ENCODE peak calls at places on chromosomes 4 and X, in five cellular contexts. One of them, this sample, is unnamed.
A peak's percentile ranks its signal among the peaks of the same experiment; 100 is the strongest.

GRCh38 chrX:113059714-113060113 is 219.1 kb upstream of the AMOT start:
- DNase-seq in ovary: no peak
- DNase-seq in naive thymus-derived CD4-positive, alpha-beta T cell: no peak
- DNase-seq in SK-N-SH: no peak
- DNase-seq in PC-3: no peak
- DNase-seq in this sample: no peak

GRCh38 chr4:140652601-140653000 is 83.8 kb upstream of the UCP1 start:
- DNase-seq in ovary: no peak
- DNase-seq in PC-3: no peak
- DNase-seq in naive thymus-derived CD4-positive, alpha-beta T cell: no peak
- DNase-seq in SK-N-SH: no peak
- DNase-seq in this sample: no peak

GRCh38 chrX:49880668-49881067 is 1.4 kb downstream of the USP27X start:
- DNase-seq in SK-N-SH: no peak
- DNase-seq in naive thymus-derived CD4-positive, alpha-beta T cell: no peak
- DNase-seq in ovary: peak; percentile 27
- DNase-seq in PC-3: no peak
- DNase-seq in this sample: no peak

GRCh38 chr4:73843369-73843768 is 6.9 kb downstream of the CXCL6 start:
- DNase-seq in ovary: no peak
- DNase-seq in naive thymus-derived CD4-positive, alpha-beta T cell: no peak
- DNase-seq in PC-3: peak; percentile 69
- DNase-seq in SK-N-SH: no peak
- DNase-seq in this sample: no peak

GRCh38 chr4:57094482-57095223 is 15.5 kb downstream of the IGFBP7 start:
- DNase-seq in PC-3: peak; percentile 25
- DNase-seq in ovary: no peak
- DNase-seq in naive thymus-derived CD4-positive, alpha-beta T cell: no peak
- DNase-seq in SK-N-SH: no peak
- DNase-seq in this sample: no peak

GRCh38 chrX:134172588-134173259 is 64.3 kb upstream of the CCDC160 start:
- DNase-seq in SK-N-SH: peak; percentile 69
- DNase-seq in PC-3: no peak
- DNase-seq in ovary: peak; percentile 23
- DNase-seq in naive thymus-derived CD4-positive, alpha-beta T cell: peak; percentile 51
- DNase-seq in this sample: no peak

GRCh38 chr4:143390764-143391163 is 54.1 kb downstream of the GAB1 start:
- DNase-seq in PC-3: no peak
- DNase-seq in ovary: no peak
- DNase-seq in SK-N-SH: peak; percentile 18
- DNase-seq in naive thymus-derived CD4-positive, alpha-beta T cell: no peak
- DNase-seq in this sample: no peak

GRCh38 chrX:134733595-134733994 is 75.3 kb upstream of the PLAC1 start:
- DNase-seq in ovary: no peak
- DNase-seq in SK-N-SH: no peak
- DNase-seq in naive thymus-derived CD4-positive, alpha-beta T cell: no peak
- DNase-seq in PC-3: no peak
- DNase-seq in this sample: no peak

GRCh38 chrX:8042304-8042703 is 115.1 kb upstream of the PNPLA4 start:
- DNase-seq in naive thymus-derived CD4-positive, alpha-beta T cell: no peak
- DNase-seq in ovary: no peak
- DNase-seq in PC-3: peak; percentile 31
- DNase-seq in SK-N-SH: peak; percentile 3
- DNase-seq in this sample: no peak

GRCh38 chr4:20698382-20698781 is 1.9 kb upstream of the PACRGL start:
- DNase-seq in ovary: no peak
- DNase-seq in SK-N-SH: no peak
- DNase-seq in PC-3: no peak
- DNase-seq in naive thymus-derived CD4-positive, alpha-beta T cell: no peak
- DNase-seq in this sample: no peak

GRCh38 chrX:137215467-137215866 is 181.7 kb upstream of the GPR101 start:
- DNase-seq in naive thymus-derived CD4-positive, alpha-beta T cell: no peak
- DNase-seq in PC-3: no peak
- DNase-seq in ovary: no peak
- DNase-seq in SK-N-SH: no peak
- DNase-seq in this sample: no peak

GRCh38 chr4:75831856-75832405 is 70.3 kb downstream of the PPEF2 start:
- DNase-seq in naive thymus-derived CD4-positive, alpha-beta T cell: no peak
- DNase-seq in ovary: no peak
- DNase-seq in PC-3: no peak
- DNase-seq in SK-N-SH: no peak
- DNase-seq in this sample: no peak

GRCh38 chrX:134158821-134159512 is 78.0 kb upstream of the CCDC160 start:
- DNase-seq in SK-N-SH: no peak
- DNase-seq in naive thymus-derived CD4-positive, alpha-beta T cell: peak; percentile 24
- DNase-seq in ovary: no peak
- DNase-seq in PC-3: no peak
- DNase-seq in this sample: no peak

GRCh38 chr4:106316773-106317409 is 541 bp downstream of the AIMP1 start:
- DNase-seq in ovary: no peak
- DNase-seq in SK-N-SH: peak; percentile 12
- DNase-seq in PC-3: no peak
- DNase-seq in naive thymus-derived CD4-positive, alpha-beta T cell: no peak
- DNase-seq in this sample: no peak

GRCh38 chr4:38318737-38319455 is 345.1 kb upstream of the KLF3 start:
- DNase-seq in ovary: peak; percentile 85
- DNase-seq in PC-3: peak; percentile 91
- DNase-seq in naive thymus-derived CD4-positive, alpha-beta T cell: peak; percentile 66
- DNase-seq in SK-N-SH: peak; percentile 48
- DNase-seq in this sample: peak; percentile 90

GRCh38 chr4:71559957-71560541 is 221.2 kb downstream of the SLC4A4 start:
- DNase-seq in naive thymus-derived CD4-positive, alpha-beta T cell: no peak
- DNase-seq in PC-3: peak; percentile 85
- DNase-seq in SK-N-SH: no peak
- DNase-seq in ovary: no peak
- DNase-seq in this sample: no peak

GRCh38 chrX:111095974-111096870 is at the start of gene PAK3:
- DNase-seq in ovary: peak; percentile 70
- DNase-seq in SK-N-SH: peak; percentile 79
- DNase-seq in PC-3: peak; percentile 65
- DNase-seq in naive thymus-derived CD4-positive, alpha-beta T cell: peak; percentile 24
- DNase-seq in this sample: no peak

GRCh38 chrX:2708016-2708415 is 16.9 kb downstream of the CD99 start:
- DNase-seq in PC-3: peak; percentile 13
- DNase-seq in naive thymus-derived CD4-positive, alpha-beta T cell: no peak
- DNase-seq in SK-N-SH: no peak
- DNase-seq in ovary: no peak
- DNase-seq in this sample: no peak

GRCh38 chr4:101155368-101155767 is 192.0 kb downstream of the PPP3CA start:
- DNase-seq in PC-3: peak; percentile 87
- DNase-seq in naive thymus-derived CD4-positive, alpha-beta T cell: no peak
- DNase-seq in ovary: no peak
- DNase-seq in SK-N-SH: no peak
- DNase-seq in this sample: no peak

GRCh38 chrX:15737957-15738685 is at the start of gene CA5B:
- DNase-seq in naive thymus-derived CD4-positive, alpha-beta T cell: peak; percentile 97
- DNase-seq in PC-3: peak; percentile 94
- DNase-seq in SK-N-SH: peak; percentile 94
- DNase-seq in ovary: peak; percentile 96
- DNase-seq in this sample: peak; percentile 97

GRCh38 chrX:50876551-50876950 is 34.0 kb upstream of the BMP15 start:
- DNase-seq in PC-3: no peak
- DNase-seq in naive thymus-derived CD4-positive, alpha-beta T cell: no peak
- DNase-seq in ovary: no peak
- DNase-seq in SK-N-SH: no peak
- DNase-seq in this sample: no peak

GRCh38 chr4:140098481-140099132 is 55.4 kb downstream of the MAML3 start:
- DNase-seq in ovary: no peak
- DNase-seq in PC-3: peak; percentile 79
- DNase-seq in naive thymus-derived CD4-positive, alpha-beta T cell: no peak
- DNase-seq in SK-N-SH: no peak
- DNase-seq in this sample: no peak

GRCh38 chr4:126834854-126835253 is 797.9 kb upstream of the INTU start:
- DNase-seq in SK-N-SH: no peak
- DNase-seq in ovary: no peak
- DNase-seq in PC-3: no peak
- DNase-seq in naive thymus-derived CD4-positive, alpha-beta T cell: no peak
- DNase-seq in this sample: no peak

GRCh38 chr4:101791189-101791572 is 651 bp downstream of the BANK1 start:
- DNase-seq in ovary: no peak
- DNase-seq in SK-N-SH: no peak
- DNase-seq in PC-3: peak; percentile 45
- DNase-seq in naive thymus-derived CD4-positive, alpha-beta T cell: no peak
- DNase-seq in this sample: peak; percentile 34

GRCh38 chr4:110508827-110509446 is 33.0 kb downstream of the ENPEP start:
- DNase-seq in naive thymus-derived CD4-positive, alpha-beta T cell: no peak
- DNase-seq in ovary: no peak
- DNase-seq in SK-N-SH: peak; percentile 24
- DNase-seq in PC-3: peak; percentile 48
- DNase-seq in this sample: no peak

GRCh38 chr4:168731006-168731636 is 234.3 kb downstream of the PALLD start:
- DNase-seq in naive thymus-derived CD4-positive, alpha-beta T cell: no peak
- DNase-seq in ovary: no peak
- DNase-seq in PC-3: no peak
- DNase-seq in SK-N-SH: no peak
- DNase-seq in this sample: no peak

GRCh38 chrX:20542072-20542471 is 275.4 kb upstream of the RPS6KA3 start:
- DNase-seq in SK-N-SH: no peak
- DNase-seq in ovary: no peak
- DNase-seq in naive thymus-derived CD4-positive, alpha-beta T cell: no peak
- DNase-seq in PC-3: no peak
- DNase-seq in this sample: no peak

GRCh38 chr4:55186123-55186522 is 60.7 kb upstream of the KDR start:
- DNase-seq in SK-N-SH: no peak
- DNase-seq in ovary: no peak
- DNase-seq in naive thymus-derived CD4-positive, alpha-beta T cell: no peak
- DNase-seq in PC-3: peak; percentile 33
- DNase-seq in this sample: no peak

GRCh38 chr4:137519406-137519805 is 12.9 kb downstream of the PCDH18 start:
- DNase-seq in naive thymus-derived CD4-positive, alpha-beta T cell: no peak
- DNase-seq in SK-N-SH: no peak
- DNase-seq in ovary: no peak
- DNase-seq in PC-3: peak; percentile 65
- DNase-seq in this sample: no peak

GRCh38 chrX:73214366-73215094 is at the start of gene NAP1L2:
- DNase-seq in ovary: peak; percentile 34
- DNase-seq in PC-3: peak; percentile 77
- DNase-seq in naive thymus-derived CD4-positive, alpha-beta T cell: peak; percentile 27
- DNase-seq in SK-N-SH: no peak
- DNase-seq in this sample: no peak

GRCh38 chrX:73213734-73214133 is 917 bp downstream of the NAP1L2 start:
- DNase-seq in ovary: no peak
- DNase-seq in naive thymus-derived CD4-positive, alpha-beta T cell: no peak
- DNase-seq in SK-N-SH: no peak
- DNase-seq in PC-3: peak; percentile 13
- DNase-seq in this sample: no peak

DNA sequence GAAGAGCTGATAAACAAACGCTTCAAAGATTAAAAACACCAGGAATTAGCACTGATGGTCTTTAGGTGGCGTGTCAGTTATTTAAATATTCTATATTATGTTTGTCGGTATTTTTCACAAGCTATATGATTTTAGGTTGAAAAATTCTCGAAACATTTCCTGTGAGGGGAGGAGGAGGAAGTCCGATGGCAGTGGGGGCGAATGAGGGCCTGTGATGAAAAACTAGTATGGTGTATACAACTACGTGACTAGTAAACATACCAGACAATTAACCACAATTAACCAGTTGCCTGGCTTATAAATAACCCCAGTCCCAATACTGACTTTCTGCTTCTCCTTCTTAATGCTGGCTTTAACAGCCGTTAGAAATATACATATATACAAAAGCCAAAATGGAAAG is 612 bp upstream of the NAP1L2 start:
- DNase-seq in ovary: no peak
- DNase-seq in naive thymus-derived CD4-positive, alpha-beta T cell: no peak
- DNase-seq in PC-3: no peak
- DNase-seq in SK-N-SH: no peak
- DNase-seq in this sample: no peak
- H3K4me3 ChIP-seq in ovary: peak overlapping the region; percentile 47
- H3K4me3 ChIP-seq in naive thymus-derived CD4-positive, alpha-beta T cell: peak overlapping the region; percentile 77
- H3K4me3 ChIP-seq in PC-3: peak overlapping the region; percentile 83
- H3K4me3 ChIP-seq in SK-N-SH: peak overlapping the region; percentile 51
- H3K4me3 ChIP-seq in this sample: no peak overlapping the region

GRCh38 chrX:52923781-52924241 is 26.7 kb downstream of the FAM156B start:
- DNase-seq in ovary: no peak
- DNase-seq in PC-3: peak; percentile 61
- DNase-seq in SK-N-SH: no peak
- DNase-seq in naive thymus-derived CD4-positive, alpha-beta T cell: no peak
- DNase-seq in this sample: no peak
- H3K4me3 ChIP-seq in ovary: no peak overlapping the region
- H3K4me3 ChIP-seq in PC-3: peak overlapping the region; percentile 17
- H3K4me3 ChIP-seq in SK-N-SH: no peak overlapping the region
- H3K4me3 ChIP-seq in naive thymus-derived CD4-positive, alpha-beta T cell: no peak overlapping the region
- H3K4me3 ChIP-seq in this sample: no peak overlapping the region

GRCh38 chr4:99084595-99084994 is 4.0 kb downstream of the ADH5 start:
- DNase-seq in PC-3: no peak
- DNase-seq in naive thymus-derived CD4-positive, alpha-beta T cell: no peak
- DNase-seq in ovary: no peak
- DNase-seq in SK-N-SH: no peak
- DNase-seq in this sample: no peak

GRCh38 chr4:99090511-99090910 is 1.9 kb upstream of the ADH5 start:
- DNase-seq in ovary: no peak
- DNase-seq in SK-N-SH: no peak
- DNase-seq in PC-3: no peak
- DNase-seq in naive thymus-derived CD4-positive, alpha-beta T cell: no peak
- DNase-seq in this sample: no peak

GRCh38 chr4:99091174-99091573 is 2.6 kb upstream of the ADH5 start:
- DNase-seq in SK-N-SH: no peak
- DNase-seq in ovary: no peak
- DNase-seq in PC-3: no peak
- DNase-seq in naive thymus-derived CD4-positive, alpha-beta T cell: no peak
- DNase-seq in this sample: no peak

GRCh38 chr4:99088485-99089365 is at the start of gene ADH5:
- DNase-seq in PC-3: peak; percentile 71
- DNase-seq in naive thymus-derived CD4-positive, alpha-beta T cell: peak; percentile 84
- DNase-seq in ovary: peak; percentile 91
- DNase-seq in SK-N-SH: peak; percentile 95
- DNase-seq in this sample: peak; percentile 91

GRCh38 chr4:99087887-99088484 is 602 bp downstream of the ADH5 start:
- DNase-seq in SK-N-SH: peak; percentile 39
- DNase-seq in naive thymus-derived CD4-positive, alpha-beta T cell: no peak
- DNase-seq in ovary: peak; percentile 67
- DNase-seq in PC-3: peak; percentile 34
- DNase-seq in this sample: peak; percentile 68
- H3K4me3 ChIP-seq in SK-N-SH: peak overlapping the region; percentile 68
- H3K4me3 ChIP-seq in naive thymus-derived CD4-positive, alpha-beta T cell: peak overlapping the region; percentile 98
- H3K4me3 ChIP-seq in ovary: peak overlapping the region; percentile 56
- H3K4me3 ChIP-seq in PC-3: peak overlapping the region; percentile 91
- H3K4me3 ChIP-seq in this sample: peak overlapping the region; percentile 93

DNA sequence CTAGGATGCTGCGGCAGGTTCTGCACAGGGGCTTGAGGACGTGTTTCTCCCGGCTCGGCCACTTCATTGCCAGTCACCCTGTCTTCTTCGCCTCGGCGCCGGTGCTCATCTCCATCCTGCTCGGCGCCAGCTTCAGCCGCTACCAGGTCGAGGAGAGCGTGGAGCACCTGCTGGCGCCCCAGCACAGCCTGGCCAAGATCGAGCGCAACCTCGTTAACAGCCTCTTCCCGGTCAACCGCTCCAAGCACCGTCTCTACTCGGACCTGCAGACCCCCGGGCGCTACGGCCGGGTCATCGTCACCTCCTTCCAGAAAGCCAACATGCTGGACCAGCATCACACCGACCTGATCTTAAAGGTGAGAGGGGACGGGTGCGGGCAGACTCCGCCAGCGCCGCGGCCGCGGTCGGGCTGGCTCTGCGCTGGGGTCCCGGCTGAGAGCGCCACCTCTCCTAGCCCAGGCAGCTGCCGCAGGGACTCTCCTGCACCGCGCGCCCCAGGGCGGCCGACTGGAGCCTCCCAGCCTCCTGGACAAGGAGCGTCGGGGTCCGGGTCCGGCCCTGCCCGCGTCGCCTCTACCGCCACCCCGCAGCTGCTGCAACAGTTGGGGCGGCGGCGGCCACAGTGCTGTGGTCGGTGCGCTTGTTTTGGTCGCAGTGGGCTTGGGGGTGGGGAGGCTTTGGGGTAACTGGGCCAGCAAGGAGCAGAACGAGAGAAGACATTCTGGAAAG is 386 bp downstream of the PTCHD1 start:
- DNase-seq in SK-N-SH: peak; percentile 46
- DNase-seq in PC-3: no peak
- DNase-seq in ovary: no peak
- DNase-seq in naive thymus-derived CD4-positive, alpha-beta T cell: no peak
- DNase-seq in this sample: no peak
- H3K4me3 ChIP-seq in SK-N-SH: no peak overlapping the region
- H3K4me3 ChIP-seq in PC-3: no peak overlapping the region
- H3K4me3 ChIP-seq in ovary: peak overlapping the region; percentile 29
- H3K4me3 ChIP-seq in naive thymus-derived CD4-positive, alpha-beta T cell: no peak overlapping the region
- H3K4me3 ChIP-seq in this sample: peak overlapping the region; percentile 8

This sample was measured in lung.